ENCODE peak calls at places on chromosome 21, in ten cellular contexts. L, C, V, O, W, X, F, B, U and H are unnamed samples.

GRCh38 chr21:34933609-34934345 is 115.3 kb downstream of the RUNX1 start:
- DNase-seq in L (no peak), C (no peak), V (no peak), O (no peak), W (no peak), X (no peak), F (no peak), B (no peak), U (no peak), H (no peak)

GRCh38 chr21:28521932-28522826 is 470.5 kb downstream of the LTN1 start:
- DNase-seq in L (no peak), C (peak), V (peak), O (no peak), W (no peak), X (no peak), F (peak), B (no peak), U (no peak), H (no peak)

GRCh38 chr21:42232176-42232825 is 13.4 kb downstream of the ABCG1 start:
- DNase-seq in L (no peak), C (no peak), V (no peak), O (no peak), W (no peak), X (no peak), F (no peak), B (no peak), U (no peak), H (no peak)

GRCh38 chr21:29005696-29006095 is 13.0 kb upstream of the LTN1 start:
- DNase-seq in L (no peak), C (no peak), V (no peak), O (no peak), W (no peak), X (no peak), F (no peak), B (no peak), U (no peak), H (no peak)

GRCh38 chr21:33411949-33412430 is 8.8 kb downstream of the IFNGR2 start:
- DNase-seq in L (no peak), C (peak), V (no peak), O (no peak), W (no peak), X (no peak), F (no peak), B (no peak), U (no peak), H (no peak)

GRCh38 chr21:31988492-31989285 is 115.9 kb downstream of the HUNK start:
- DNase-seq in L (no peak), C (no peak), V (peak), O (no peak), W (no peak), X (no peak), F (no peak), B (no peak), U (no peak), H (no peak)

GRCh38 chr21:46211786-46212720 is 16.5 kb downstream of the LSS start:
- DNase-seq in L (no peak), C (no peak), V (peak), O (no peak), W (no peak), X (no peak), F (no peak), B (no peak), U (no peak), H (no peak)

GRCh38 chr21:31364265-31364945 is 20.3 kb upstream of the TIAM1 start:
- DNase-seq in L (no peak), C (no peak), V (no peak), O (peak), W (no peak), X (no peak), F (no peak), B (no peak), U (peak), H (no peak)

GRCh38 chr21:16305686-16306085 is 575.9 kb downstream of the USP25 start:
- DNase-seq in L (no peak), C (peak), V (no peak), O (no peak), W (no peak), X (no peak), F (no peak), B (no peak), U (no peak), H (no peak)

GRCh38 chr21:39079617-39080016 is 103.6 kb downstream of the PSMG1 start:
- DNase-seq in L (no peak), C (no peak), V (peak), O (no peak), W (peak), X (no peak), F (no peak), B (no peak), U (no peak), H (no peak)

GRCh38 chr21:41359289-41359688 is 2.5 kb upstream of the MX2 start:
- DNase-seq in L (no peak), C (no peak), V (no peak), O (no peak), W (no peak), X (no peak), F (no peak), B (no peak), U (no peak), H (no peak)